ENCODE peak calls at places on chromosomes 11 and 22, in four cellular contexts. One of them, this sample, is unnamed.

GRCh38 chr22:26477341-26477731 is 6.2 kb downstream of the HPS4 start:
- DNase-seq in K562: no peak
- DNase-seq in H1: no peak
- DNase-seq in HepG2: no peak
- DNase-seq in this sample: no peak

GRCh38 chr22:26822300-26822699 is 164.9 kb downstream of the MIAT start:
- DNase-seq in H1: no peak
- DNase-seq in HepG2: no peak
- DNase-seq in K562: no peak
- DNase-seq in this sample: no peak

GRCh38 chr11:65808744-65809341 is 22.0 kb downstream of the OVOL1 start:
- DNase-seq in H1: no peak
- DNase-seq in K562: no peak
- DNase-seq in HepG2: no peak
- DNase-seq in this sample: no peak

GRCh38 chr11:123235117-123235686 is 40.2 kb upstream of the CLMP start:
- DNase-seq in H1: peak; percentile 89
- DNase-seq in HepG2: peak; percentile 9
- DNase-seq in K562: peak; percentile 79
- DNase-seq in this sample: peak; percentile 38

GRCh38 chr11:65559951-65560537 is 1.9 kb upstream of the LTBP3 start:
- DNase-seq in H1: no peak
- DNase-seq in K562: peak; percentile 51
- DNase-seq in HepG2: peak; percentile 64
- DNase-seq in this sample: peak; percentile 89

GRCh38 chr11:72591785-72592490 is 82.3 kb downstream of the PDE2A start:
- DNase-seq in HepG2: no peak
- DNase-seq in H1: no peak
- DNase-seq in K562: no peak
- DNase-seq in this sample: no peak

GRCh38 chr11:76051937-76052336 is 154.4 kb downstream of the WNT11 start:
- DNase-seq in HepG2: peak; percentile 12
- DNase-seq in K562: no peak
- DNase-seq in H1: no peak
- DNase-seq in this sample: no peak

GRCh38 chr11:1270476-1270875 is 39.0 kb downstream of the TOLLIP start:
- DNase-seq in K562: no peak
- DNase-seq in HepG2: no peak
- DNase-seq in H1: no peak
- DNase-seq in this sample: no peak

GRCh38 chr22:27668828-27669797 is 132.4 kb downstream of the MN1 start:
- DNase-seq in HepG2: peak; percentile 91
- DNase-seq in K562: peak; percentile 78
- DNase-seq in H1: no peak
- DNase-seq in this sample: peak; percentile 58

GRCh38 chr11:5279678-5280077 is 9.9 kb upstream of the HBE1 start:
- DNase-seq in H1: no peak
- DNase-seq in HepG2: no peak
- DNase-seq in K562: no peak
- DNase-seq in this sample: no peak

GRCh38 chr11:130473056-130473794 is 24.8 kb downstream of the ADAMTS15 start:
- DNase-seq in H1: peak; percentile 41
- DNase-seq in HepG2: no peak
- DNase-seq in K562: no peak
- DNase-seq in this sample: no peak

GRCh38 chr22:32048069-32048468 is 5.0 kb downstream of the SLC5A1 start:
- DNase-seq in H1: no peak
- DNase-seq in K562: no peak
- DNase-seq in HepG2: no peak
- DNase-seq in this sample: no peak

GRCh38 chr11:94762208-94762607 is 5.9 kb upstream of the AMOTL1 start:
- DNase-seq in K562: no peak
- DNase-seq in HepG2: no peak
- DNase-seq in H1: no peak
- DNase-seq in this sample: peak; percentile 34

GRCh38 chr11:12792018-12792417 is 117.8 kb downstream of the TEAD1 start:
- DNase-seq in HepG2: no peak
- DNase-seq in K562: no peak
- DNase-seq in H1: no peak
- DNase-seq in this sample: no peak

GRCh38 chr11:86696004-86696403 is 23.6 kb upstream of the ME3 start:
- DNase-seq in H1: no peak
- DNase-seq in HepG2: peak; percentile 11
- DNase-seq in K562: no peak
- DNase-seq in this sample: peak; percentile 27

GRCh38 chr11:76577921-76578654 is 92.5 kb downstream of the LRRC32 start:
- DNase-seq in H1: no peak
- DNase-seq in K562: no peak
- DNase-seq in HepG2: no peak
- DNase-seq in this sample: no peak

GRCh38 chr11:108965602-108966001 is 300.7 kb downstream of the DDX10 start:
- DNase-seq in HepG2: no peak
- DNase-seq in K562: no peak
- DNase-seq in H1: no peak
- DNase-seq in this sample: no peak

GRCh38 chr11:46346886-46347636 is at the start of gene DGKZ:
- DNase-seq in HepG2: peak; percentile 66
- DNase-seq in K562: peak; percentile 98
- DNase-seq in H1: peak; percentile 98
- DNase-seq in this sample: peak; percentile 35

GRCh38 chr11:123473941-123474668 is 44.0 kb downstream of the GRAMD1B start:
- DNase-seq in HepG2: no peak
- DNase-seq in H1: no peak
- DNase-seq in K562: no peak
- DNase-seq in this sample: no peak

GRCh38 chr11:91081440-91082088 is 858.7 kb upstream of the CHORDC1 start:
- DNase-seq in HepG2: no peak
- DNase-seq in K562: no peak
- DNase-seq in H1: no peak
- DNase-seq in this sample: no peak

GRCh38 chr22:39360674-39361413 is 11.1 kb downstream of the SYNGR1 start:
- DNase-seq in K562: no peak
- DNase-seq in HepG2: no peak
- DNase-seq in H1: no peak
- DNase-seq in this sample: no peak

GRCh38 chr22:33921576-33922181 is 1.4 kb upstream of the LARGE1 start:
- DNase-seq in H1: peak; percentile 92
- DNase-seq in HepG2: peak; percentile 29
- DNase-seq in K562: no peak
- DNase-seq in this sample: no peak

GRCh38 chr11:119618208-119618909 is 110.6 kb downstream of the NECTIN1 start:
- DNase-seq in K562: no peak
- DNase-seq in H1: no peak
- DNase-seq in HepG2: peak; percentile 16
- DNase-seq in this sample: no peak

GRCh38 chr11:134001101-134001500 is 44.3 kb upstream of the IGSF9B start:
- DNase-seq in H1: no peak
- DNase-seq in HepG2: no peak
- DNase-seq in K562: no peak
- DNase-seq in this sample: no peak

GRCh38 chr11:69106124-69106811 is 49.5 kb upstream of the SMIM38 start:
- DNase-seq in HepG2: no peak
- DNase-seq in H1: no peak
- DNase-seq in K562: no peak
- DNase-seq in this sample: no peak

GRCh38 chr11:69105431-69106123 is 50.2 kb upstream of the SMIM38 start:
- DNase-seq in H1: no peak
- DNase-seq in K562: no peak
- DNase-seq in HepG2: no peak
- DNase-seq in this sample: no peak

GRCh38 chr11:69104856-69105395 is 50.8 kb upstream of the SMIM38 start:
- DNase-seq in H1: no peak
- DNase-seq in K562: no peak
- DNase-seq in HepG2: no peak
- DNase-seq in this sample: no peak

GRCh38 chr11:69102732-69103615 is 52.8 kb upstream of the SMIM38 start:
- DNase-seq in K562: no peak
- DNase-seq in HepG2: no peak
- DNase-seq in H1: no peak
- DNase-seq in this sample: no peak

GRCh38 chr11:69104212-69104855 is 51.4 kb upstream of the SMIM38 start:
- DNase-seq in H1: no peak
- DNase-seq in K562: no peak
- DNase-seq in HepG2: no peak
- DNase-seq in this sample: no peak
- H3K27ac ChIP-seq in H1: no peak overlapping the region
- H3K27ac ChIP-seq in K562: no peak overlapping the region
- H3K27ac ChIP-seq in HepG2: no peak overlapping the region
- H3K27ac ChIP-seq in this sample: no peak overlapping the region

DNA sequence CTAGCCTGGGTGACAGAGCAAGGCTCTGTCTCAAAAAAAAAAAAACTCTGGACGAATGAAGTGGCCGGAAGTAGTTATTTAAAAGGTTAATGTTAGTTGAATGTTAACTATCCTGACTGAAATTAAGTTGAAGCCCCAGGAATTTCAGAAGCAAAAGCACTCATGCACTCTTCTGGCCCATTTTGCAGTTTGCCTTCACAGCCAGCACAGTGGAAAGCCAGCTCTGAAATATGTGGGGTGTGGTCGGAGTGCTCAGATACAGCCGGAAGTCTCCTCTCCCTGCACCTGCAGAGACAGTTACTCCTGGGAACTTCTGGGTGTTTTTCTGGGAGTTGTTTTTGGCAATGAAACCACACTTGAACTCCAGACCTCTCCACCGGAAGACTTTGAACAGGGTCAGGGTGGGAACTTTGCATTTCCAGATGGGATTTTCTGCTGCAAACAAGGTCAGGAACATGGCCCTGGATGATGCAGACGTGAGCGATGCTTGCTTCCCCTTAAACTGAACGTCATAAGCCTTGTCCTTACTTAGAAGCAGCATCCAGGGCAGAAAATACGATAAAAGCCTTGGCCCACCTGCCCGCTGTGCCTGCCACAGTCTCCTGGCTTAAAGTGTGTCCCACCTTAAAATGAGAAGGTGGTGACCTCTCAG is 21.5 kb upstream of the CABP2 start:
- DNase-seq in K562: peak; percentile 4
- DNase-seq in HepG2: no peak
- DNase-seq in H1: no peak
- DNase-seq in this sample: no peak
- TF ChIP-seq FOSL1 in K562: no peak
- TF ChIP-seq FOSL1 in HepG2: no peak
- TF ChIP-seq FOSL1 in H1: no peak
- TF ChIP-seq FOSL1 in this sample: no peak

DNA sequence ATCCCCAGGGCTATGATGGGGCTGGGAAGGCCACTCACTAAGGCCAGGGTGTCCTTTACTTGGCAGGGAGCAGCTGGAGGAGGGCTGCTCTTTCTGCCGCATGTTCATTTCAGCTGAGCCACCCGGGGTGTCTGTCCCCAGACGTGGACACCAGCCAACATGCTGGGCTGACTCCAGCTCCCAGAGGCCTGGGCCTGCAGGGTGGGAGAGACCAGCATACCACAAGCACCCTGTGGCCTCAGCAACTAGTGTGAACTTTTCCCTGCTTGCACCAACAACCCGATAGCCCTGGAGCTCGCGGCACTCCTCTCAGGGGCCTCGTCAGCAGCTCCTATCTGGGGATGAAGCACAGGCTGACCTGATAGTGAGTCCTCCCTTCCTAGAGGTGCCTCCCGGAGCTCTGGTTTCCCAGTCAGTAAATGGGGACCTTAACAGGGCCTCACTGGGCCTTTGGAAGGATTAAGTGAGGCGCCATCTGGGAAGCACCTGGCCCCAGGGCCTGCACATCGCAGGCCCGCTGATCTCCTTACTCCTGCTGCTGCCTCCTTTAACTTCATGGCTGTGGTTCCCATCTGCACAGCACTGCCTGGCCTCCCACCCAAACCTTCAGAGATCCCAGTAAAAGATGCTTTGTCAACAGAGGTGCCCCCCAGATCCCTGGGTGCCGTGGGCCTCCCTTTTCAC is 83.4 kb downstream of the GALNT18 start:
- DNase-seq in K562: no peak
- DNase-seq in H1: no peak
- DNase-seq in HepG2: no peak
- DNase-seq in this sample: no peak
- H3K27ac ChIP-seq in K562: no peak overlapping the region
- H3K27ac ChIP-seq in H1: no peak overlapping the region
- H3K27ac ChIP-seq in HepG2: no peak overlapping the region
- H3K27ac ChIP-seq in this sample: no peak overlapping the region

GRCh38 chr22:21938071-21938822 is 14.4 kb downstream of the PPM1F start:
- DNase-seq in K562: peak; percentile 100
- DNase-seq in HepG2: peak; percentile 83
- DNase-seq in H1: peak; percentile 99
- DNase-seq in this sample: peak; percentile 69
- TF ChIP-seq FOSL1 in K562: no peak
- TF ChIP-seq FOSL1 in HepG2: no peak
- TF ChIP-seq FOSL1 in H1: no peak
- TF ChIP-seq FOSL1 in this sample: no peak

GRCh38 chr22:45162531-45162930 is 1.2 kb upstream of the NUP50 start:
- DNase-seq in HepG2: no peak
- DNase-seq in H1: no peak
- DNase-seq in K562: no peak
- DNase-seq in this sample: no peak

GRCh38 chr22:45163417-45164216 is at the start of gene NUP50:
- DNase-seq in K562: peak; percentile 96
- DNase-seq in H1: peak; percentile 97
- DNase-seq in HepG2: peak; percentile 89
- DNase-seq in this sample: peak; percentile 93

GRCh38 chr22:45163074-45163416 is 680 bp upstream of the NUP50 start:
- DNase-seq in H1: no peak
- DNase-seq in HepG2: no peak
- DNase-seq in K562: peak; percentile 20
- DNase-seq in this sample: no peak

GRCh38 chr22:45166935-45167334 is 3.2 kb downstream of the NUP50 start:
- DNase-seq in HepG2: no peak
- DNase-seq in H1: no peak
- DNase-seq in K562: no peak
- DNase-seq in this sample: no peak

DNA sequence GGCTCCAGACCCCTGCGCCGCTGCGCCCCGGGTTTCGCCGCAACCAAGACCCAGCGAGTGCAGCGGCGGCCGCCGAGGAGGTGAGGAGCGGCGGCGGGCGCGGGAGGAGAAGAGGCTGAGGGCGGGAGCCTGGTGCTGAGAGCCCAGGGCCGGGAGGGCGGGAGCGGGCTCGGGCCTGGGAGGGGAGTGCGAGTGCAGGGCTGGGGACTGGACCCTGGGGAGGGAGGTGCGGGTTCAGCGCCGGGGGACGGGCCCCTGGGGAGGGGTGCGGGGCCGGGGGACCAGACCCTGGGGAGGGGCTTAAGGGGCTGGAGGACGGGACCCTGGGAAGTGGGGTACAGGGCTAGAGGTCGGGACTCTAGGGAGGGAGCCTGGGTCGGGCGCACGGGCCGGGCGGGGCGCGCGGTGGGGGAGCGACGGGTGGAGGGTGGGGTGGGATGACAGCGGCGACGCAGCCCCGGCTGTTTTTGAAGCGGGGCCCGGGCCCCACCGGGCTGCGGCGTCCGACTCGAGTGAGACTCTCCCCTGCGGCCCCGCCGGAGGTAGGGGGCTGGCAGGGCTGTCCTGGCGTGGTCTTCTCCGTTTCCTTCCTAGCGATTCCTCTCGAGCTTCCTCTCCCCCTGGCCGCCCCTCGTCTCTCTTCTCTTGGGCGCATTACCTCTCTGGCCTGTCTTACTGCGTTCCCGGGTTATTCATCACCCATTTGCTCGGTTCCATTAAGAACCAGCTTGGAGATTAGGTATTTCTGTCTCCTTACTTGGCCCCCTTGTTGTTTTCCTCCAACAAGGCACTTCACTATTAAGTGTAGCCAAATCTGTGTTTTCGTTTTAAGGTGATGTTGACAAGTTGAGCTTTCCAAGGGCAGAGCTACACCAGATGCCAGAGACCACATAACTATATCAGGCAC is 745 bp downstream of the NUP50 start:
- DNase-seq in K562: peak; percentile 64
- DNase-seq in H1: peak; percentile 68
- DNase-seq in HepG2: no peak
- DNase-seq in this sample: no peak
- H3K27ac ChIP-seq in K562: peak overlapping the region; percentile 88
- H3K27ac ChIP-seq in H1: peak overlapping the region; percentile 65
- H3K27ac ChIP-seq in HepG2: peak overlapping the region; percentile 79
- H3K27ac ChIP-seq in this sample: peak overlapping the region; percentile 85